ENCODE peak calls at places on chromosomes 3 and 15, in five cellular contexts. V, W, L, D and C are unnamed samples.
A peak's percentile ranks its signal among the peaks of the same experiment; 100 is the strongest.

GRCh38 chr15:62183130-62183529 is 18.0 kb upstream of the C2CD4B start:
- DNase-seq in V (no peak), W (no peak), L (no peak), D (no peak), C (no peak)

GRCh38 chr15:96887730-96888129 is 557.2 kb downstream of the NR2F2 start:
- DNase-seq in V (no peak), W (no peak), L (no peak), D (no peak), C (peak; percentile 19)

GRCh38 chr3:37197810-37198371 is 23.5 kb upstream of the LRRFIP2 start:
- DNase-seq in V (no peak), W (no peak), L (peak; percentile 39), D (no peak), C (peak; percentile 50)

GRCh38 chr15:45645026-45645980 is 10.5 kb downstream of the SQOR start:
- DNase-seq in V (no peak), W (no peak), L (no peak), D (no peak), C (peak; percentile 59)

GRCh38 chr3:129984124-129984523 is 9.6 kb downstream of the TRH start:
- DNase-seq in V (no peak), W (no peak), L (no peak), D (no peak), C (no peak)

GRCh38 chr3:45986303-45986982 is 9.2 kb downstream of the FYCO1 start:
- DNase-seq in V (no peak), W (no peak), L (no peak), D (peak; percentile 85), C (peak; percentile 46)

GRCh38 chr3:105368575-105369500 is 2.1 kb downstream of the ALCAM start:
- DNase-seq in V (no peak), W (peak; percentile 69), L (peak; percentile 75), D (peak; percentile 66), C (peak; percentile 68)

GRCh38 chr15:88174571-88174970 is 82.0 kb downstream of the NTRK3 start:
- DNase-seq in V (no peak), W (no peak), L (no peak), D (no peak), C (no peak)

GRCh38 chr3:69787436-69788168 is 48.3 kb downstream of the MITF start:
- DNase-seq in V (peak; percentile 29), W (no peak), L (no peak), D (no peak), C (peak; percentile 64)

GRCh38 chr3:39292961-39293360 is 13.1 kb upstream of the CX3CR1 start:
- DNase-seq in V (no peak), W (no peak), L (no peak), D (no peak), C (no peak)

GRCh38 chr3:123299581-123299980 is 97.8 kb downstream of the SEC22A start:
- DNase-seq in V (no peak), W (no peak), L (no peak), D (peak; percentile 54), C (no peak)

GRCh38 chr3:177602601-177603136 is 405.4 kb upstream of the TBL1XR1 start:
- DNase-seq in V (no peak), W (no peak), L (no peak), D (no peak), C (no peak)

GRCh38 chr3:177263615-177264365 is 66.5 kb upstream of the TBL1XR1 start:
- DNase-seq in V (no peak), W (no peak), L (no peak), D (no peak), C (no peak)

GRCh38 chr3:177603137-177603603 is 405.9 kb upstream of the TBL1XR1 start:
- DNase-seq in V (no peak), W (no peak), L (no peak), D (no peak), C (no peak)

GRCh38 chr3:194368918-194369317 is 625 bp downstream of the LRRC15 start:
- DNase-seq in V (no peak), W (no peak), L (no peak), D (no peak), C (no peak)

GRCh38 chr15:58222698-58223097 is 84.5 kb downstream of the AQP9 start:
- DNase-seq in V (no peak), W (no peak), L (no peak), D (no peak), C (no peak)

GRCh38 chr3:31197941-31198340 is 303.5 kb upstream of the GADL1 start:
- DNase-seq in V (no peak), W (no peak), L (no peak), D (no peak), C (no peak)

GRCh38 chr3:45496550-45496949 is 98.0 kb upstream of the LIMD1 start:
- DNase-seq in V (no peak), W (no peak), L (no peak), D (no peak), C (no peak)

GRCh38 chr15:67175643-67176071 is 78.8 kb downstream of the AAGAB start:
- DNase-seq in V (no peak), W (peak; percentile 8), L (no peak), D (peak; percentile 83), C (no peak)

GRCh38 chr15:37981781-37982180 is 47.3 kb downstream of the TMCO5A start:
- DNase-seq in V (no peak), W (no peak), L (peak; percentile 39), D (no peak), C (peak; percentile 14)
- TF ChIP-seq CTCF in V (peak; percentile 68), W (peak; percentile 26), L (peak; percentile 56), D (no peak), C (peak; percentile 64)

GRCh38 chr15:94580186-94580585 is 348.8 kb downstream of the MCTP2 start:
- DNase-seq in V (no peak), W (no peak), L (no peak), D (no peak), C (no peak)
- H3K27ac ChIP-seq in V (no peak overlapping the region), W (no peak overlapping the region), L (no peak overlapping the region), D (no peak overlapping the region), C (no peak overlapping the region)

GRCh38 chr3:155714295-155714718 is 30.6 kb downstream of the PLCH1 start:
- DNase-seq in V (no peak), W (no peak), L (no peak), D (no peak), C (no peak)
- TF ChIP-seq CTCF in V (no peak), W (no peak), L (no peak), D (no peak), C (no peak)

GRCh38 chr3:124562769-124563168 is 167.5 kb upstream of the UMPS start:
- DNase-seq in V (no peak), W (no peak), L (no peak), D (no peak), C (no peak)

GRCh38 chr3:124560406-124561215 is 169.6 kb upstream of the UMPS start:
- DNase-seq in V (no peak), W (no peak), L (no peak), D (no peak), C (no peak)

GRCh38 chr3:124558898-124559649 is 171.2 kb upstream of the UMPS start:
- DNase-seq in V (peak; percentile 86), W (no peak), L (peak; percentile 48), D (peak; percentile 87), C (peak; percentile 80)

GRCh38 chr3:124557433-124558232 is 172.6 kb upstream of the UMPS start:
- DNase-seq in V (peak; percentile 7), W (no peak), L (no peak), D (no peak), C (peak; percentile 72)

GRCh38 chr3:124559650-124560405 is 170.4 kb upstream of the UMPS start:
- DNase-seq in V (peak; percentile 62), W (no peak), L (peak; percentile 72), D (peak; percentile 75), C (peak; percentile 75)
- H3K27ac ChIP-seq in V (peak overlapping the region; percentile 33), W (no peak overlapping the region), L (no peak overlapping the region), D (peak overlapping the region; percentile 67), C (peak overlapping the region; percentile 83)

DNA sequence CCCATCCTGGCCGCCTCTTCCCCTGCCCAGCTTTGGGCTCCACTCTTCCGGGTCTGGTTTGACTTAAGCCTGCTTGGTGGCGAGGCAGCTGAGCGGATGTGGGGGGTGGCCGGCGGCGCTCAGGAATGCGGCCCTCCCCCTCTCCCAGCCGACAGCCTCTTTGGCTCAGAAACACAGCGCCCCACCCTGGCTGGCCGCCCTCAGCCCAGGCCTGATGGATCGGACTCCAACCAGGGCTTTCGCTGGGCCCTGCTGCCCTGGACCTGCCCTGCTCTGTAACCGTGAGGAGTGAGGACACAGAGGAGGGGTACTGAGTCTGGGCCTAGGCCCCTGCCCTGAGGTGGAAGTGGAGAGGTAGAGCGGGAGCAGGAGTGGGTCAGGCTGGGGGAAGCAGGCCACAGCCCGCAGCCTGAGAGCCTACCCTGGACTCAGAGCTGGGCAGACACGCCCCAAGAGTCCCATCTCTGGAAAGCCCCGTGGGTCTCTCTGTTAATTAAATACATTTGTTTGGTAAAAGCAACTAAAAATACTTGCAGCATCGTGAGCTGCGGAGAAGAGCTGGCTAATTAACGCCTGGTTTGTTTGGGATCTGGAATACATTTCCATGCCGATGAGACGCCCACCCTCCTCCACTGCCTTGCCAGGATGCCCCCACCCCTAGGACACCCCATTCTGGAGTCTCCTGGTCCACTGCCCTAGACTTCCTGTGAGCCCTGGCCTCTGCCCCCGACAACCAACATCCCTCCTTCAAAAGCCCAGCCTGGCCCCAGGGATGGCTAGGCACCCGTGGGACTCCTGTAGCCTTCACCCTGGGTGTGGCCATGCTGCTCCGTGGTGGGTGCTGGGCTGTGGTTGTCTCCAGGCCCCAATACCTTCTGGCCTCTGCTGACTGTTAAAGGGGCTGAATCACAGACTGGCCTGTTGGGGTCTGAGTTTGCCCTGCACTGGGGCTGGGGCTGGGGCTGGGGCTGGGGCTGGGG is 19.6 kb downstream of the PLXNA1 start:
- DNase-seq in V (peak; percentile 76), W (no peak), L (no peak), D (peak; percentile 93), C (peak; percentile 84)
- TF ChIP-seq CTCF in V (peak; percentile 58), W (peak; percentile 21), L (peak; percentile 19), D (peak; percentile 45), C (peak; percentile 65)

GRCh38 chr3:145698749-145699148 is 462.2 kb downstream of the PLOD2 start:
- DNase-seq in V (no peak), W (no peak), L (no peak), D (no peak), C (no peak)
- H3K27ac ChIP-seq in V (no peak overlapping the region), W (no peak overlapping the region), L (no peak overlapping the region), D (no peak overlapping the region), C (no peak overlapping the region)

DNA sequence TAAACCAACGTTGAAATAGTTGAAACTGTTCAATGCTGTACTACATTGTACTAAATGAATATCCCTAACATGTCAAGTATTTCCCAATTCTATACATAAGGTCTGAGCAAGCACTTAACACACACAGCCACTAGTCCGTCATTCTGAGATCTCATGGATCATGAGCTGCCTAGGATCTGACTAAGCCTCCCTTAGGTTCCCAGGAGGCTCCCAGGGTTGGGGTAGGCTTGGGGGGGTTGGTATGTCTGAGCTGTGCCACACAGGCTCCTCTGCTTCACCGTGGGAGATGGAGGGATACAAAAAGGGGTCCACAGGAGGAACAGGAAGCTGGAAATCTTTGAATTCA is 5.9 kb downstream of the RASGRP1 start:
- DNase-seq in V (no peak), W (no peak), L (no peak), D (no peak), C (no peak)
- TF ChIP-seq CTCF in V (no peak), W (no peak), L (no peak), D (no peak), C (no peak)

GRCh38 chr3:29775352-29775751 is 494.5 kb downstream of the RBMS3 start:
- DNase-seq in V (no peak), W (no peak), L (no peak), D (no peak), C (no peak)
- H3K27ac ChIP-seq in V (no peak overlapping the region), W (no peak overlapping the region), L (no peak overlapping the region), D (no peak overlapping the region), C (no peak overlapping the region)